ENCODE peak calls at places on chromosomes 5 and 9, in nine cellular contexts. Y, Q, I, R, B, K, Z, A and H are unnamed samples. For H3K4me1, the result is how much of the 10 kb centered on the place peaks cover.

GRCh38 chr5:24232929-24233328 is 411.8 kb downstream of the CDH10 start:
- DNase-seq in Z (no peak), R (no peak), A (no peak), Q (no peak), I (no peak), B (no peak), K (no peak), Y (no peak), H (no peak)

GRCh38 chr5:58317808-58318207 is 142.1 kb downstream of the PLK2 start:
- DNase-seq in Z (no peak), B (no peak), I (no peak), Q (no peak), R (no peak), Y (no peak), A (no peak), K (no peak), H (no peak)

GRCh38 chr5:81506900-81507588 is 113.1 kb upstream of the ACOT12 start:
- DNase-seq in Y (peak), R (peak), I (peak), K (peak), A (peak), B (no peak), Z (no peak), Q (peak), H (peak)

GRCh38 chr5:127957183-127957582 is 126.4 kb upstream of the SLC12A2 start:
- DNase-seq in R (peak), B (no peak), Q (peak), A (no peak), K (no peak), Z (peak), Y (no peak), I (no peak), H (no peak)

GRCh38 chr5:65900746-65901145 is 25.6 kb upstream of the ERBIN start:
- DNase-seq in Z (no peak), K (no peak), A (no peak), R (no peak), B (no peak), Y (no peak), I (no peak), Q (no peak), H (no peak)

GRCh38 chr9:109519366-109519765 is 21.3 kb upstream of the PTPN3 start:
- DNase-seq in K (no peak), Z (no peak), Q (no peak), Y (no peak), R (no peak), A (no peak), B (no peak), I (no peak), H (no peak)

GRCh38 chr9:80635065-80635464 is 1054.3 kb downstream of the TLE1 start:
- DNase-seq in K (no peak), Z (no peak), A (no peak), Y (no peak), I (no peak), R (no peak), B (no peak), Q (no peak), H (no peak)

GRCh38 chr5:142304013-142304701 is 20.7 kb downstream of the SPRY4 start:
- DNase-seq in Y (no peak), Z (no peak), I (no peak), R (no peak), Q (peak), A (no peak), K (no peak), B (no peak), H (no peak)

GRCh38 chr9:100125913-100126312 is 26.9 kb downstream of the INVS start:
- DNase-seq in A (no peak), Z (no peak), B (no peak), Q (no peak), K (no peak), R (no peak), I (no peak), Y (no peak), H (no peak)

GRCh38 chr5:119255571-119256356 is 100.1 kb upstream of the TNFAIP8 start:
- DNase-seq in Y (no peak), Q (peak), R (no peak), K (no peak), Z (no peak), A (peak), I (no peak), B (peak), H (no peak)

GRCh38 chr5:150465926-150466325 is 16.4 kb upstream of the RPS14 start:
- DNase-seq in R (no peak), Y (no peak), K (no peak), Q (no peak), Z (no peak), B (no peak), A (no peak), I (no peak), H (no peak)

GRCh38 chr9:7103382-7104170 is 345.8 kb downstream of the KDM4C start:
- DNase-seq in Z (no peak), I (no peak), A (no peak), B (no peak), Y (no peak), Q (no peak), K (no peak), R (no peak), H (no peak)

GRCh38 chr5:132253452-132254320 is 3.8 kb upstream of the PDLIM4 start:
- DNase-seq in B (no peak), Y (no peak), Z (no peak), R (no peak), A (no peak), K (no peak), I (no peak), Q (peak), H (no peak)

GRCh38 chr5:66960373-66961137 is 236.0 kb downstream of the CD180 start:
- DNase-seq in Z (no peak), B (no peak), A (no peak), Y (no peak), Q (peak), K (no peak), I (no peak), R (no peak), H (peak)

GRCh38 chr9:133889498-133890301 is 102.4 kb downstream of the VAV2 start:
- DNase-seq in B (peak), Z (no peak), A (no peak), Y (no peak), R (peak), K (no peak), I (no peak), Q (no peak), H (no peak)

GRCh38 chr5:125967576-125967975 is 455.6 kb upstream of the GRAMD2B start:
- DNase-seq in Z (no peak), Y (no peak), Q (no peak), B (no peak), R (no peak), K (no peak), I (no peak), A (no peak), H (no peak)

GRCh38 chr5:53067641-53068040 is 41.9 kb downstream of the MOCS2 start:
- DNase-seq in R (no peak), I (no peak), Y (no peak), A (no peak), Z (no peak), B (no peak), K (no peak), Q (no peak), H (no peak)

GRCh38 chr9:17081814-17082213 is 53.0 kb upstream of the CNTLN start:
- DNase-seq in Z (no peak), Y (no peak), R (no peak), I (no peak), K (no peak), Q (no peak), B (no peak), A (no peak), H (no peak)

GRCh38 chr5:116507941-116508655 is 66.5 kb downstream of the SEMA6A start:
- DNase-seq in Q (no peak), K (no peak), I (no peak), Z (peak), B (no peak), Y (no peak), A (no peak), R (no peak), H (no peak)

GRCh38 chr9:91361294-91362201 is at the start of gene AUH:
- DNase-seq in Q (peak), B (peak), K (peak), Y (peak), A (peak), I (peak), R (peak), Z (peak), H (peak)

GRCh38 chr5:39943811-39944210 is 519.0 kb upstream of the DAB2 start:
- DNase-seq in A (no peak), Q (no peak), I (no peak), R (no peak), Y (no peak), B (no peak), K (no peak), Z (no peak), H (no peak)

GRCh38 chr5:75049581-75050274 is 2.6 kb downstream of the GCNT4 start:
- DNase-seq in Y (peak), Q (peak), Z (no peak), I (no peak), K (no peak), B (peak), R (peak), A (peak), H (peak)

GRCh38 chr9:31683126-31683525 is 701.3 kb upstream of the ACO1 start:
- DNase-seq in R (no peak), B (no peak), Z (no peak), A (no peak), K (no peak), I (no peak), Y (no peak), Q (no peak), H (no peak)

GRCh38 chr5:123776761-123777160 is 264.8 kb downstream of the CSNK1G3 start:
- DNase-seq in Q (no peak), I (no peak), A (no peak), B (no peak), Z (no peak), R (no peak), K (no peak), Y (no peak), H (no peak)

GRCh38 chr5:91146221-91146620 is 236.9 kb downstream of the ARRDC3 start:
- DNase-seq in K (no peak), I (no peak), Q (no peak), B (no peak), A (no peak), Y (no peak), R (no peak), Z (no peak), H (no peak)

GRCh38 chr5:9653811-9654210 is 23.7 kb upstream of the TAS2R1 start:
- DNase-seq in Q (no peak), B (no peak), Z (no peak), K (no peak), I (no peak), R (no peak), A (peak), Y (no peak), H (peak)

GRCh38 chr9:5743109-5743508 is 89.8 kb downstream of the ERMP1 start:
- DNase-seq in I (no peak), A (no peak), Z (no peak), K (no peak), R (no peak), Y (no peak), Q (no peak), B (no peak), H (no peak)

GRCh38 chr5:25649628-25650265 is 1005.0 kb upstream of the CDH10 start:
- DNase-seq in A (no peak), Q (no peak), Y (no peak), B (no peak), R (no peak), K (no peak), I (no peak), Z (no peak), H (no peak)

GRCh38 chr9:128120741-128121465 is 6.6 kb downstream of the PTGES2 start:
- DNase-seq in A (no peak), Q (peak), I (no peak), Z (no peak), Y (peak), R (no peak), B (no peak), K (no peak), H (peak)

GRCh38 chr9:100498592-100498991 is 25.6 kb downstream of the TMEFF1 start:
- DNase-seq in B (no peak), Z (no peak), I (no peak), K (no peak), R (no peak), A (no peak), Y (no peak), Q (no peak), H (no peak)

GRCh38 chr5:157528036-157528632 is 47.4 kb downstream of the ADAM19 start:
- DNase-seq in A (no peak), Q (peak), I (no peak), K (no peak), Y (no peak), R (no peak), B (no peak), Z (no peak), H (no peak)

GRCh38 chr9:126521089-126521488 is 92.6 kb upstream of the LMX1B start:
- DNase-seq in K (no peak), B (no peak), R (no peak), I (no peak), Q (no peak), A (no peak), Z (no peak), Y (no peak), H (no peak)

GRCh38 chr5:57665146-57665936 is 182.7 kb upstream of the ACTBL2 start:
- DNase-seq in A (no peak), Y (no peak), K (no peak), Q (no peak), I (no peak), R (no peak), B (no peak), Z (no peak), H (no peak)

GRCh38 chr9:99127372-99128132 is 22.6 kb downstream of the TGFBR1 start:
- DNase-seq in Z (no peak), I (no peak), Q (no peak), R (no peak), B (no peak), A (no peak), Y (no peak), K (no peak), H (no peak)

GRCh38 chr5:128924299-128924698 is 41.0 kb upstream of the SLC27A6 start:
- DNase-seq in Q (no peak), B (no peak), K (no peak), Z (no peak), I (no peak), R (no peak), A (no peak), Y (no peak), H (no peak)

GRCh38 chr5:133731951-133732350 is 119.6 kb upstream of the FSTL4 start:
- DNase-seq in Z (no peak), Y (no peak), Q (no peak), K (no peak), B (no peak), A (no peak), R (no peak), I (no peak), H (no peak)

GRCh38 chr9:137428841-137429545 is 5.8 kb downstream of the NOXA1 start:
- DNase-seq in K (no peak), Z (no peak), A (no peak), I (no peak), Q (no peak), R (no peak), B (no peak), Y (peak), H (peak)
- H3K4me3 ChIP-seq in K (no peak), Z (no peak), A (no peak), I (no peak), Q (no peak), R (no peak), B (no peak), Y (no peak), H (no peak)

GRCh38 chr5:56414056-56414455 is 180.9 kb upstream of the ANKRD55 start:
- DNase-seq in Z (no peak), Q (no peak), I (no peak), R (no peak), B (no peak), Y (no peak), A (no peak), K (no peak), H (no peak)
- H3K4me1 ChIP-seq in Z (under half), Q (under half), I (under half), R (under half), B (under half), Y (under half), A (under half), K (under half), H (under half)

DNA sequence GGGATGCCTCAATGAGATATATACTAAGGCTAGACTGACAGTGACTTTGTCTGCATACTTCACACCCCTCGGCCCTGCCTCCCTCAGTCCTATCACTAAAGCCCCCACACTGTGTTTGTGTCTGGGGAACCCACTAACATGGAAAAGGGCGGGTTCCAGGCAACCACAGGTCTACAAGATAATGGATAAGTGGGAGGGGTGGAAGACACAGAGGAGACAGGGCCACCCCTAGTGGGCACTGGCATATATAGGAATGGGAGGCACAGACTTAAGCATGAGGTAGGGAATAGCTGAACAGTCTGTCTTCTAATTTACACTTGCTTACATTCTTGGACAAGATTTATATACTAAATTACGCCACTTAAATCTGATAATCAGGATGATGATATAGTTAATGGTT is 74.0 kb downstream of the SLIT3 start:
- DNase-seq in Q (no peak), Z (no peak), R (no peak), B (no peak), I (no peak), K (no peak), Y (no peak), A (peak), H (no peak)
- TF ChIP-seq EP300 in Q (no peak), Z (no peak), R (no peak), B (no peak), I (no peak), K (no peak), Y (no peak), A (no peak), H (no peak)

DNA sequence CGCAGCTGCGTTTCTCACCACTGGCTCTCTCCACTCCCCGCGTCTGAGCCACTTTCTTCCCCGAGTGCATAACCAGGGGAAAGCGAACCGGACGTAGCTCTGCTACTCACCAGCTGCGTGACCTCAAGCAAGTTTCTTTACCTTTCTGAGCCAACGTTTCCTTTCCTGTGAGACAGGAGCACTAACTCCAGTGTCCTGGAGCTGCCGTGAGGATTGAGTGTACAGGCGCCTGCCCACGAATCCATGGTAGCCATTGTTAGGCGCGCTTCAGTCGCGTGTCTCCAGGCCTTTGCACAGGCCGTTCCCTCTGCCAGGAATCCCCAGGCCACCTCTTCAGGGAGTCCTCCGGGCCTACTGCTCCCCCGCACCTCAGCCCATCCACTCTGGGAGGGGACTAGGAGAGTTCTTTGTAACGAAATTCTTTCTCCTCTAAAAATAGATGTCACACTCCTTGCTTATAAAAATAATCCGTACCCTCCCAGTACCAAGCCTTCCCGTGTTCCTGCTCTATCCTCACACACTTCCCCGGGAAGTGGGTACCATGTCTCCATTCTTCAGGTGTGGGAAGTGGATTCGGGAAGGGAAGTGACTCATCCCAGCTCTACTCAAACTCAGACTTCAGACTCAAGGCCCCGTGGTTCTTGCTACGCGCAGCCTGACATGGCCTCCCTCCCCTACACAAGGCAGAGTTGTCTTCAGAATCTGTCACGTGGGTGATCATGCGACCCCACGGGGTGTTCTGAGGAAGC is 16.2 kb upstream of the CRB2 start:
- DNase-seq in Q (peak), K (peak), Z (no peak), A (peak), B (no peak), I (no peak), R (no peak), Y (no peak), H (no peak)
- H3K4me3 ChIP-seq in Q (peak), K (peak), Z (peak), A (peak), B (no peak), I (peak), R (no peak), Y (no peak), H (peak)

DNA sequence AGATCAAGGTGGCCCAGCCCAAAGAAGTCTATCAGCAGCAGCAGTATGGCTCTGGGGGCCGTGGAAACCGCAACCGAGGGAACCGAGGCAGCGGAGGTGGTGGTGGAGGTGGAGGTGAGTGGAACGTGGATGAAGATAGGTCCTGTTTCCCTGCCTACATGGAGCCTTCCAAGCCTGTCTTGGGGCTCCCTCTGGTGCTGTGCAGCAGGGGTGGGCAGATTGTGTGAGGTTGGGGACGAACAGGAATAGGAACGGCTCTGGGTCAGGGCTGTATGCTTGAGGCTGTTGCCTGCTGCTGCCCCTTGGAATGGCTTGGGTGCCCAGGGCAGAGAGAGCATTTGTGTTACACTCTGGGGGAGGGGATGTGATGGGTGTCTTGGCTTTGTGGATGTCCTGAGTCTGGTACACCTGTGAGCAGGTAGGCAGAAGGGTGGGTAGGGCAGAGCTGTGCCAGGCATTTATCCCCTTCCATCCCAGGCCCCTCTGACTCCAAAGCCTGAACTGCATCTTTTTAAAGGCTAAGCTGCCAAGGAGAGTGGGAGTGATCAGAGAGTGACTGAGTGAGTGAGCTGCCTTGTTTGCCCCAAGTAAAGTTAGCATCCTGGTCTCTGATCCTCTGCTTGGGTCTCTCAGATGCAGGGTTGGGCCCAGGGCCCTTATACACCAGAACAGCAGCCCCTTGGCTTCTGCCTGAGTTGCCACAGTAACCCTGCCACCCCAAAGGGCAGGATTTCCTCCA is 5.2 kb downstream of the HNRNPAB start:
- DNase-seq in Y (no peak), Q (no peak), A (no peak), I (no peak), Z (no peak), B (no peak), R (no peak), K (no peak), H (no peak)
- H3K4me1 ChIP-seq in Y (under half), Q (half or more), A (under half), I (under half), Z (under half), B (under half), R (under half), K (under half), H (half or more)

DNA sequence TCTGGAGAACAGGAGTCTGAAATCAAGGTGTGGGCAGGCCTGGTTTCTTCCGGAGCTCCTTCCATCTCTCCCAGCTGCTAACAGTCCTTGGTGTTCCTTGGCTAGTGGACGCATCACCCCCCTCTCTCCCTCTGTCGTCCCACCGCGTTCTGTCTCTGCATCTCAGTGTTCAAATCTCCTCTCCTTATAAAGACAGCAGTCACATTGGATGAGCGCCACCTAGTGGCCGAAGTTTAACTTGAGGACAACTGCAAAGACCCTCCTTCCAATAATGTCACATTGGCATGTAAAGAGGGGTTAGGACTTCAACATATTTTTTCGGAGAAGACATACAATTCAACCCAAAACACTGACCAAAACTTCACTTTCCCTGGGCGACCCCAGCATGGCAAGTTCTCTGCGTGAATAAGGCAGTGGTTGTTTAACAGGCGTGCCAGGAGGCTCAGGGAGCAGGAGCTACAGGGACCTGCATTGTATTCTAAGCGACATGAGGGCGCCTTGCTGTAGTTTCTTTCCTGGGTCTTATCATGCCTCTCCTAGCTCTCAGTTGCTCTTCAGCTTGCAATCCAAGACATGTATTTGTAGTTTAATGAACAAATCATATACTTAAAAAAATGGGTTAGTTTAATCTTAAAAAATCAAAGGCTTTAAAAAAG is 27.9 kb upstream of the BASP1 start:
- DNase-seq in R (peak), B (peak), Z (peak), I (peak), A (peak), Q (peak), Y (peak), K (peak), H (peak)
- TF ChIP-seq EP300 in R (no peak), B (no peak), Z (no peak), I (no peak), A (no peak), Q (no peak), Y (no peak), K (no peak), H (no peak)